ENCODE peak calls at places on chromosomes 4 and X, in eight cellular contexts. V is colonic mucosa, H is stomach, G is heart left ventricle, D is left lung, F is body of pancreas, Q is fibroblast of mammary gland, M is WERI-Rb-1. Z is an unnamed sample.

GRCh38 chrX:24294619-24295018 is 19.2 kb downstream of the SUPT20HL2 start:
- DNase-seq in V (no peak), H (no peak), G (no peak), D (no peak), F (no peak), Q (peak), M (peak), Z (peak)

GRCh38 chr4:185005209-185005819 is 13.0 kb upstream of the HELT start:
- DNase-seq in V (peak), H (peak), G (peak), D (peak), F (peak), Q (peak), M (peak), Z (peak)

GRCh38 chr4:159035570-159035969 is 67.3 kb upstream of the RAPGEF2 start:
- DNase-seq in V (no peak), H (no peak), G (no peak), D (no peak), F (no peak), Q (no peak), M (no peak), Z (no peak)

GRCh38 chrX:107716816-107717700 is 58.5 kb downstream of the TSC22D3 start:
- DNase-seq in V (peak), H (peak), G (peak), D (peak), F (peak), Q (peak), M (peak), Z (peak)

GRCh38 chr4:1210241-1210841 is 38.0 kb upstream of the SPON2 start:
- DNase-seq in V (no peak), H (no peak), G (peak), D (peak), F (no peak), Q (no peak), M (no peak), Z (no peak)

GRCh38 chr4:31516520-31516919 is 796.4 kb downstream of the PCDH7 start:
- DNase-seq in V (no peak), H (no peak), G (no peak), D (no peak), F (no peak), Q (no peak), M (no peak), Z (no peak)

GRCh38 chr4:687048-687974 is 1.6 kb downstream of the SLC49A3 start:
- DNase-seq in V (peak), H (peak), G (peak), D (peak), F (peak), Q (peak), M (peak), Z (peak)

GRCh38 chr4:113677333-113677732 is 84.2 kb downstream of the CAMK2D start:
- DNase-seq in V (no peak), H (no peak), G (no peak), D (no peak), F (no peak), Q (no peak), M (no peak), Z (no peak)

GRCh38 chr4:1000686-1001260 is 7.6 kb upstream of the SLC26A1 start:
- DNase-seq in V (no peak), H (no peak), G (no peak), D (no peak), F (no peak), Q (no peak), M (no peak), Z (no peak)

GRCh38 chr4:151651496-151651895 is 109.3 kb downstream of the GATB start:
- DNase-seq in V (no peak), H (no peak), G (no peak), D (no peak), F (no peak), Q (no peak), M (no peak), Z (no peak)

GRCh38 chr4:47154816-47155370 is 123.5 kb downstream of the GABRB1 start:
- DNase-seq in V (no peak), H (no peak), G (no peak), D (no peak), F (no peak), Q (no peak), M (no peak), Z (no peak)

GRCh38 chr4:48352793-48353192 is 11.5 kb downstream of the SLAIN2 start:
- DNase-seq in V (no peak), H (no peak), G (no peak), D (no peak), F (no peak), Q (no peak), M (no peak), Z (no peak)

GRCh38 chrX:112913807-112914206 is 73.2 kb upstream of the AMOT start:
- DNase-seq in V (no peak), H (no peak), G (no peak), D (no peak), F (no peak), Q (no peak), M (no peak), Z (no peak)

GRCh38 chr4:182752158-182752910 is 164.9 kb downstream of the DCTD start:
- DNase-seq in V (no peak), H (no peak), G (no peak), D (no peak), F (no peak), Q (peak), M (no peak), Z (peak)

GRCh38 chr4:57061395-57061794 is 48.8 kb downstream of the IGFBP7 start:
- DNase-seq in V (no peak), H (no peak), G (no peak), D (no peak), F (no peak), Q (no peak), M (no peak), Z (peak)

GRCh38 chr4:108690738-108691137 is 40.3 kb downstream of the OSTC start:
- DNase-seq in V (no peak), H (no peak), G (no peak), D (no peak), F (no peak), Q (peak), M (no peak), Z (peak)

GRCh38 chrX:44873415-44874270 is 655 bp downstream of the KDM6A start:
- DNase-seq in V (peak), H (peak), G (peak), D (peak), F (peak), Q (peak), M (peak), Z (peak)

GRCh38 chr4:10716163-10716562 is 31.6 kb upstream of the CLNK start:
- DNase-seq in V (no peak), H (no peak), G (no peak), D (no peak), F (no peak), Q (peak), M (no peak), Z (no peak)

GRCh38 chrX:68826113-68826980 is 2.5 kb upstream of the EFNB1 start:
- DNase-seq in V (peak), H (no peak), G (no peak), D (no peak), F (no peak), Q (peak), M (no peak), Z (peak)

GRCh38 chr4:98706200-98706813 is 47.9 kb upstream of the TSPAN5 start:
- DNase-seq in V (no peak), H (no peak), G (no peak), D (no peak), F (no peak), Q (no peak), M (no peak), Z (no peak)

GRCh38 chrX:21946925-21947641 is 6.6 kb downstream of the SMS start:
- DNase-seq in V (no peak), H (no peak), G (no peak), D (no peak), F (no peak), Q (peak), M (peak), Z (peak)

GRCh38 chr4:71441186-71442169 is 102.7 kb downstream of the SLC4A4 start:
- DNase-seq in V (no peak), H (no peak), G (no peak), D (no peak), F (no peak), Q (peak), M (no peak), Z (peak)

GRCh38 chrX:41312786-41313185 is 21.2 kb upstream of the DDX3X start:
- DNase-seq in V (no peak), H (no peak), G (no peak), D (no peak), F (no peak), Q (no peak), M (no peak), Z (no peak)

GRCh38 chr4:110637408-110638131 is 14.7 kb upstream of the PITX2 start:
- DNase-seq in V (no peak), H (no peak), G (no peak), D (no peak), F (no peak), Q (no peak), M (no peak), Z (no peak)
- H3K4me3 ChIP-seq in V (peak), H (peak), G (peak), D (no peak), F (no peak), Q (peak), M (peak), Z (peak)

GRCh38 chr4:13430834-13431568 is 53.1 kb downstream of the RAB28 start:
- DNase-seq in V (no peak), H (no peak), G (no peak), D (no peak), F (no peak), Q (no peak), M (no peak), Z (no peak)
- TF ChIP-seq CTCF in V (peak), H (no peak), G (no peak), D (no peak), F (no peak), Q (peak), M (peak), Z (no peak)

DNA sequence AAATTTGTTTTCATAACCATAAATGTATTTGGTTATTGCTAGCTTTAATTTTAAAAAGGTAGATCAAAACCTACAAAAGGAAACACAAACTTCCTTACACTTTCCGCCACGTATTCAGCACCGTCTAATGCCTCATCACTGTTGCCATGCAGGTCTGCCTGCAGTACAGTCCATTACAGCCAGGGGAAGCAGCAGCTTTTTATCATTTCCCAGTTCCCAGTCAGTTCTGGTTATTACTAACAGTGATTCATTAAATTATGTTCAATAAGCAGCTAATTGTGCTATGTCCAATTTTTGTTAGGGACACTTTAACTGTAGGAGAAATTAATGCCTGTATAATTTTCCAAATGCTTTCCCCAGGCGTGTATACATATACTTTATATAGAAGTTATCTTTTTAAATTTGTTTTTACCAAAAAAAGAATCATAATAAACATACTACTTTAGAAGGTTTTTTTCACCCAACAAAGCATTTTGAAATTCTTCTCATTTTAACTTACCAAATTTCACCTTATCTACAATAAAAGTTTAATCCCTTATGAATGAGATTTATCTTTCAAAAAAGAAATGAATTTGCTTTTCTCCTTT is 93.3 kb downstream of the ANXA3 start:
- DNase-seq in V (peak), H (peak), G (no peak), D (peak), F (peak), Q (peak), M (peak), Z (peak)
- H3K4me3 ChIP-seq in V (no peak), H (no peak), G (no peak), D (no peak), F (no peak), Q (no peak), M (no peak), Z (no peak)

GRCh38 chr4:82388405-82388804 is 14.6 kb upstream of the HNRNPD start:
- DNase-seq in V (no peak), H (no peak), G (no peak), D (no peak), F (no peak), Q (no peak), M (no peak), Z (no peak)
- TF ChIP-seq CTCF in V (no peak), H (no peak), G (peak), D (no peak), F (no peak), Q (no peak), M (peak), Z (no peak)

DNA sequence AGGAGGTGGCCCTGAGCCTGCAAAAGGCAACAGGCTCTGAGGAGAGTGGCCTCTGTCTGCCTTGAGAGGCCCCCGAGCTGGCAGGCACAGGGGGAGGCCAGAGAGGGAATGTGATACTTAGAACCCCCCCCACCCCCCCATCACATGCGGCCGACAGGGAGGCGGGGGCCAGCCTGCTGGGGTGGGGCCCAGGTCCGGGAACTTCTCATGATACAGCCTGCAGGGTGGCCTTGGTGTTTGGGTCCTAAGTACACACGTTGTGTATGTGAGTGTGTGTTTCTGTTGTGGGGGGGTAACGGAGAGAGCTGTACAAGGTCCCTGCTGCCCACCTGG is 19.7 kb downstream of the SH3BP2 start:
- DNase-seq in V (no peak), H (no peak), G (no peak), D (no peak), F (no peak), Q (no peak), M (no peak), Z (no peak)
- H3K4me3 ChIP-seq in V (peak), H (peak), G (peak), D (peak), F (no peak), Q (peak), M (no peak), Z (peak)

DNA sequence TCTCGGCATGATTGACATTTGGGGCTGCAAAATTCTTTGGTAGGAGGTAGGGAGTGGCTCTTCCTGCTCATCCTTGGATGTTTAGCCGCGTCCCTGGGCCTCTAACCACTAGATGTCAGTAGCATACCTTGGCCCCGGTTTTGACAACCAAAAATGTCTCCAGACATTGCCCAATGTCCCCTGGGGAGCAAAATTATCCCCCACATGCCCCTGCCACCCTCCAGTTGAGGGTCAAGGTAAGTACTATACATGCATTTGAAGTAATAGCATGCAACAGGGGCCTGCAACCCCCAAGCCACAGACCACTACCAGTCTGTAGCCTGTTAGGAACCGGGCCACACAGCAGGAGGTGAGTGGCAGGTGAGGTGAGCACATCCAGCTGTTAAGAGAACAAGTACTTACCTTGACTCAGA is 17.6 kb upstream of the KIAA1210 start:
- DNase-seq in V (peak), H (no peak), G (no peak), D (no peak), F (no peak), Q (peak), M (peak), Z (peak)
- TF ChIP-seq CTCF in V (no peak), H (no peak), G (peak), D (no peak), F (peak), Q (peak), M (peak), Z (peak)

GRCh38 chr4:78870056-78870455 is 69.2 kb downstream of the PAQR3 start:
- DNase-seq in V (no peak), H (no peak), G (no peak), D (no peak), F (no peak), Q (peak), M (no peak), Z (no peak)
- H3K4me3 ChIP-seq in V (no peak), H (no peak), G (no peak), D (no peak), F (no peak), Q (no peak), M (no peak), Z (no peak)